ENCODE peak calls at places on chromosomes 6 and 20, in ten cellular contexts. One of them, this sample, is unnamed.

GRCh38 chr20:50837532-50838321 is 42.9 kb downstream of the BCAS4 start:
- DNase-seq in tibial artery: peak
- DNase-seq in SK-N-SH: no peak
- DNase-seq in uterus: peak
- DNase-seq in right cardiac atrium: peak
- DNase-seq in left ventricle myocardium inferior: peak
- DNase-seq in CD8-positive, alpha-beta T cell: no peak
- DNase-seq in Peyer's patch: peak
- DNase-seq in HL-60: no peak
- DNase-seq in fibroblast of lung: peak
- DNase-seq in this sample: no peak

GRCh38 chr20:53795170-53795569 is 201.5 kb upstream of the ZNF217 start:
- DNase-seq in HL-60: no peak
- DNase-seq in uterus: no peak
- DNase-seq in Peyer's patch: no peak
- DNase-seq in tibial artery: no peak
- DNase-seq in right cardiac atrium: no peak
- DNase-seq in left ventricle myocardium inferior: no peak
- DNase-seq in fibroblast of lung: peak
- DNase-seq in SK-N-SH: no peak
- DNase-seq in CD8-positive, alpha-beta T cell: no peak
- DNase-seq in this sample: no peak

GRCh38 chr6:49772296-49772695 is 14.8 kb downstream of the PGK2 start:
- DNase-seq in HL-60: no peak
- DNase-seq in right cardiac atrium: no peak
- DNase-seq in uterus: no peak
- DNase-seq in CD8-positive, alpha-beta T cell: no peak
- DNase-seq in Peyer's patch: no peak
- DNase-seq in fibroblast of lung: no peak
- DNase-seq in left ventricle myocardium inferior: no peak
- DNase-seq in tibial artery: no peak
- DNase-seq in SK-N-SH: no peak
- DNase-seq in this sample: no peak

GRCh38 chr6:42162812-42163211 is 10.4 kb upstream of the GUCA1A start:
- DNase-seq in fibroblast of lung: no peak
- DNase-seq in uterus: no peak
- DNase-seq in CD8-positive, alpha-beta T cell: no peak
- DNase-seq in left ventricle myocardium inferior: no peak
- DNase-seq in HL-60: no peak
- DNase-seq in tibial artery: no peak
- DNase-seq in Peyer's patch: no peak
- DNase-seq in SK-N-SH: no peak
- DNase-seq in right cardiac atrium: no peak
- DNase-seq in this sample: no peak

GRCh38 chr6:28643017-28643740 is 117.5 kb downstream of the GPX5 start:
- DNase-seq in CD8-positive, alpha-beta T cell: no peak
- DNase-seq in tibial artery: no peak
- DNase-seq in Peyer's patch: no peak
- DNase-seq in right cardiac atrium: no peak
- DNase-seq in SK-N-SH: peak
- DNase-seq in uterus: no peak
- DNase-seq in left ventricle myocardium inferior: no peak
- DNase-seq in HL-60: peak
- DNase-seq in fibroblast of lung: peak
- DNase-seq in this sample: peak

GRCh38 chr6:14367296-14367695 is 249.7 kb downstream of the CD83 start:
- DNase-seq in HL-60: no peak
- DNase-seq in tibial artery: no peak
- DNase-seq in left ventricle myocardium inferior: no peak
- DNase-seq in SK-N-SH: no peak
- DNase-seq in fibroblast of lung: no peak
- DNase-seq in right cardiac atrium: no peak
- DNase-seq in Peyer's patch: no peak
- DNase-seq in uterus: no peak
- DNase-seq in CD8-positive, alpha-beta T cell: no peak
- DNase-seq in this sample: no peak

GRCh38 chr6:90294989-90295853 is 1.4 kb downstream of the BACH2 start:
- DNase-seq in right cardiac atrium: peak
- DNase-seq in SK-N-SH: peak
- DNase-seq in HL-60: no peak
- DNase-seq in left ventricle myocardium inferior: peak
- DNase-seq in Peyer's patch: peak
- DNase-seq in CD8-positive, alpha-beta T cell: peak
- DNase-seq in fibroblast of lung: peak
- DNase-seq in tibial artery: peak
- DNase-seq in uterus: peak
- DNase-seq in this sample: peak

GRCh38 chr6:36098253-36098919 is 31.9 kb upstream of the MAPK13 start:
- DNase-seq in right cardiac atrium: no peak
- DNase-seq in CD8-positive, alpha-beta T cell: no peak
- DNase-seq in HL-60: no peak
- DNase-seq in Peyer's patch: no peak
- DNase-seq in uterus: no peak
- DNase-seq in fibroblast of lung: no peak
- DNase-seq in left ventricle myocardium inferior: no peak
- DNase-seq in SK-N-SH: no peak
- DNase-seq in tibial artery: no peak
- DNase-seq in this sample: no peak

GRCh38 chr20:44730441-44730840 is 15.2 kb upstream of the KCNK15 start:
- DNase-seq in HL-60: no peak
- DNase-seq in SK-N-SH: no peak
- DNase-seq in CD8-positive, alpha-beta T cell: no peak
- DNase-seq in fibroblast of lung: peak
- DNase-seq in left ventricle myocardium inferior: peak
- DNase-seq in right cardiac atrium: no peak
- DNase-seq in uterus: no peak
- DNase-seq in Peyer's patch: no peak
- DNase-seq in tibial artery: no peak
- DNase-seq in this sample: no peak

GRCh38 chr6:33076406-33076934 is 680 bp downstream of the HLA-DPB1 start:
- DNase-seq in tibial artery: no peak
- DNase-seq in fibroblast of lung: no peak
- DNase-seq in SK-N-SH: no peak
- DNase-seq in CD8-positive, alpha-beta T cell: no peak
- DNase-seq in HL-60: no peak
- DNase-seq in Peyer's patch: no peak
- DNase-seq in uterus: no peak
- DNase-seq in left ventricle myocardium inferior: no peak
- DNase-seq in right cardiac atrium: no peak
- DNase-seq in this sample: no peak

GRCh38 chr6:136669299-136669699 is 119.1 kb upstream of the MAP7 start:
- DNase-seq in right cardiac atrium: no peak
- DNase-seq in SK-N-SH: no peak
- DNase-seq in fibroblast of lung: peak
- DNase-seq in tibial artery: no peak
- DNase-seq in uterus: no peak
- DNase-seq in left ventricle myocardium inferior: no peak
- DNase-seq in Peyer's patch: no peak
- DNase-seq in HL-60: no peak
- DNase-seq in CD8-positive, alpha-beta T cell: no peak
- DNase-seq in this sample: no peak

DNA sequence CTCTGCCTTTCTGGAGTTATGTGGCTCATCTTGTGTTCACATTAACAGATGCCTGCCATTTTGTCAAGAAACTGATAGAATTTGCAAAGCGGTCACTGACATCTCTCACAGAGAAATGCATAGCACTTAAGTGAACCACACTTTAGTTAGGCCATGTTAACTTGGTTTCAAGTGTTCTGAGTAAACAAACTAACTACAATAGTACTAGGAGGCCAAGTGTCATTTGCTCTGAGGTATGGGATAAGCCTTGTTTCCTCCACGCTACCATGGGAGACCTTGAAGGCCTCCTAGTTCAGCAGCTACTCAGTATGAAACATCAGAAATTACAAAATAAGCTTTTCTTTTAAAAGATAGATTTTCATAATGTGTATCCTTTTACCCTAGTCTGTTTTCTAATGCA is 143.5 kb upstream of the MARCKS start:
- DNase-seq in fibroblast of lung: no peak
- DNase-seq in SK-N-SH: no peak
- DNase-seq in CD8-positive, alpha-beta T cell: no peak
- DNase-seq in right cardiac atrium: no peak
- DNase-seq in tibial artery: no peak
- DNase-seq in left ventricle myocardium inferior: no peak
- DNase-seq in Peyer's patch: no peak
- DNase-seq in HL-60: no peak
- DNase-seq in uterus: no peak
- DNase-seq in this sample: no peak
- H3K27ac ChIP-seq in fibroblast of lung: no peak
- H3K27ac ChIP-seq in SK-N-SH: no peak
- H3K27ac ChIP-seq in CD8-positive, alpha-beta T cell: no peak
- H3K27ac ChIP-seq in right cardiac atrium: no peak
- H3K27ac ChIP-seq in tibial artery: no peak
- H3K27ac ChIP-seq in left ventricle myocardium inferior: no peak
- H3K27ac ChIP-seq in Peyer's patch: no peak
- H3K27ac ChIP-seq in HL-60: no peak
- H3K27ac ChIP-seq in uterus: no peak
- H3K27ac ChIP-seq in this sample: no peak

DNA sequence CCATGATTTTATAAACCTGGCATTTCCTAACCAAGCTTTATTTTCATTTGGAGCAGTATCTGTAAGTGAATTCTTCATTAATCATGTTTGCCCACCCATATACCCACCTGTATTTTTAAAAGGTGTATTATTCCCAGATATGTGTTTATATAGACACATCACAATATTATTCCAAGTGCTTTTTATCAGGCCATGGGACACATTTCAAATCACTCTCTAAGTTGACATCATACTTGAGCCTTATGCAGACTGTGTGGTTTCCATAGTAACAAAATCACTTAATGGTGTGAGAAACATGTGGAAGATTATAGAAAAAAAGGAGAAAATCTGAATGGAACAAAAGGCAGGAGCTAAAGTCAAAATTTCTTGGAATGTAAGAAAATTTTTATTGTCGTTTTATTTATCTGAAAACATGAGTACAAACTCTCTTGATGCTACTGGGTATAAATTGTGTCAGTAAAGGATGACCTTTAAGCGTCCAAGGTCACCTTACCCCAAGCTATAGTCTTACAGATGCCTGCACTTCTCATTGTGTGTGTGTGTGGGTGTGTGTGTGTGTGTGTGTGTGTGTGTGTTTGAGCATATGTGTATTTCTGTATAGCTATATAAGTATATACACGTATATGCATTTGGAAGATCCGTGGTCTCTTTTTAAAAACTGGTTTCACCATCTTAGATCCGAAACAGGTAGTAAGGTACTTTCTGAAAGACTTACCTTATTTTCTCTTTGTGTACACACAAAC is 79.8 kb upstream of the CCN6 start:
- DNase-seq in right cardiac atrium: no peak
- DNase-seq in fibroblast of lung: peak
- DNase-seq in SK-N-SH: no peak
- DNase-seq in HL-60: no peak
- DNase-seq in tibial artery: no peak
- DNase-seq in left ventricle myocardium inferior: no peak
- DNase-seq in Peyer's patch: no peak
- DNase-seq in uterus: no peak
- DNase-seq in CD8-positive, alpha-beta T cell: no peak
- DNase-seq in this sample: no peak
- H3K27ac ChIP-seq in right cardiac atrium: no peak
- H3K27ac ChIP-seq in fibroblast of lung: peak
- H3K27ac ChIP-seq in SK-N-SH: peak
- H3K27ac ChIP-seq in HL-60: no peak
- H3K27ac ChIP-seq in tibial artery: no peak
- H3K27ac ChIP-seq in left ventricle myocardium inferior: peak
- H3K27ac ChIP-seq in Peyer's patch: peak
- H3K27ac ChIP-seq in uterus: peak
- H3K27ac ChIP-seq in CD8-positive, alpha-beta T cell: peak
- H3K27ac ChIP-seq in this sample: peak

GRCh38 chr6:137868721-137869631 is 1.9 kb downstream of the TNFAIP3 start:
- DNase-seq in Peyer's patch: no peak
- DNase-seq in CD8-positive, alpha-beta T cell: no peak
- DNase-seq in SK-N-SH: no peak
- DNase-seq in tibial artery: no peak
- DNase-seq in left ventricle myocardium inferior: no peak
- DNase-seq in fibroblast of lung: no peak
- DNase-seq in right cardiac atrium: no peak
- DNase-seq in HL-60: no peak
- DNase-seq in uterus: no peak
- DNase-seq in this sample: no peak

GRCh38 chr6:137871299-137871698 is 4.2 kb downstream of the TNFAIP3 start:
- DNase-seq in tibial artery: no peak
- DNase-seq in fibroblast of lung: no peak
- DNase-seq in uterus: no peak
- DNase-seq in SK-N-SH: no peak
- DNase-seq in Peyer's patch: peak
- DNase-seq in CD8-positive, alpha-beta T cell: no peak
- DNase-seq in HL-60: no peak
- DNase-seq in right cardiac atrium: no peak
- DNase-seq in left ventricle myocardium inferior: no peak
- DNase-seq in this sample: no peak

GRCh38 chr6:137869781-137870180 is 2.7 kb downstream of the TNFAIP3 start:
- DNase-seq in Peyer's patch: no peak
- DNase-seq in uterus: no peak
- DNase-seq in fibroblast of lung: no peak
- DNase-seq in SK-N-SH: no peak
- DNase-seq in HL-60: no peak
- DNase-seq in CD8-positive, alpha-beta T cell: no peak
- DNase-seq in right cardiac atrium: no peak
- DNase-seq in left ventricle myocardium inferior: no peak
- DNase-seq in tibial artery: no peak
- DNase-seq in this sample: no peak

GRCh38 chr6:137870744-137871247 is 3.7 kb downstream of the TNFAIP3 start:
- DNase-seq in fibroblast of lung: no peak
- DNase-seq in left ventricle myocardium inferior: no peak
- DNase-seq in right cardiac atrium: no peak
- DNase-seq in uterus: no peak
- DNase-seq in Peyer's patch: no peak
- DNase-seq in SK-N-SH: no peak
- DNase-seq in tibial artery: no peak
- DNase-seq in HL-60: peak
- DNase-seq in CD8-positive, alpha-beta T cell: no peak
- DNase-seq in this sample: no peak

DNA sequence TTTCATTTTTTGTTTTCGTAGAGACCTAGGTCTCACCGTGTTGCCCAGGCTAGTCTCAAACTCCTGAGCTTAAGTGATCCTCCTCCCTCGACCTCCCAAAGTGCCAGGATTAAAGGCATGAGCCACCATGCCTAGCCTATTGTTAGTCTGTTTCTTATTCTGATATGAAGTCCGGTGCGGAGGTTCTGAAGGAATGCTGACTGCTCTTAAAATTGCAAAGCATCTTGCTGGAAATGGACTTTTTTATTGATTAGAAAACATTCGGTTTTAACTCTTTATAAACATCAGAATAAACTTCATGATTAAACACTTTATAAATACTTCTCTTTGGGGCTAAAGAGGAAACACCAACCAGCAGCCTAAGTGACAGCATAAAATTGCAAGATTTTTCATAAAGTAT is 3.2 kb downstream of the TNFAIP3 start:
- DNase-seq in HL-60: no peak
- DNase-seq in uterus: no peak
- DNase-seq in tibial artery: no peak
- DNase-seq in SK-N-SH: no peak
- DNase-seq in CD8-positive, alpha-beta T cell: no peak
- DNase-seq in fibroblast of lung: no peak
- DNase-seq in left ventricle myocardium inferior: no peak
- DNase-seq in Peyer's patch: no peak
- DNase-seq in right cardiac atrium: no peak
- DNase-seq in this sample: no peak
- H3K27ac ChIP-seq in HL-60: no peak
- H3K27ac ChIP-seq in uterus: peak
- H3K27ac ChIP-seq in tibial artery: no peak
- H3K27ac ChIP-seq in SK-N-SH: no peak
- H3K27ac ChIP-seq in CD8-positive, alpha-beta T cell: peak
- H3K27ac ChIP-seq in fibroblast of lung: peak
- H3K27ac ChIP-seq in left ventricle myocardium inferior: peak
- H3K27ac ChIP-seq in Peyer's patch: peak
- H3K27ac ChIP-seq in right cardiac atrium: no peak
- H3K27ac ChIP-seq in this sample: no peak

GRCh38 chr6:158031191-158031444 is 49.5 kb downstream of the SYNJ2 start:
- DNase-seq in fibroblast of lung: no peak
- DNase-seq in left ventricle myocardium inferior: no peak
- DNase-seq in HL-60: no peak
- DNase-seq in CD8-positive, alpha-beta T cell: no peak
- DNase-seq in uterus: no peak
- DNase-seq in tibial artery: no peak
- DNase-seq in Peyer's patch: no peak
- DNase-seq in right cardiac atrium: no peak
- DNase-seq in SK-N-SH: no peak
- DNase-seq in this sample: no peak
- H3K27ac ChIP-seq in fibroblast of lung: peak
- H3K27ac ChIP-seq in left ventricle myocardium inferior: peak
- H3K27ac ChIP-seq in HL-60: no peak
- H3K27ac ChIP-seq in CD8-positive, alpha-beta T cell: no peak
- H3K27ac ChIP-seq in uterus: peak
- H3K27ac ChIP-seq in tibial artery: peak
- H3K27ac ChIP-seq in Peyer's patch: peak
- H3K27ac ChIP-seq in right cardiac atrium: peak
- H3K27ac ChIP-seq in SK-N-SH: peak
- H3K27ac ChIP-seq in this sample: peak